ENCODE peak calls at places on chromosomes 12 and 14, in seven cellular contexts. V is ovary, F is transverse colon, K is endothelial cell of umbilical vein, N is stomach, W is HepG2, T is tibial nerve. B is an unnamed sample. For H3K36me3, the result is how much of the 10 kb centered on the place peaks cover.

GRCh38 chr14:99169776-99170356 is 102.1 kb downstream of the BCL11B start:
- DNase-seq in W (no peak), F (no peak), K (no peak), T (no peak), N (peak), V (no peak), B (no peak)

GRCh38 chr12:118126119-118126757 is 9.7 kb upstream of the PEBP1 start:
- DNase-seq in K (no peak), F (peak), W (peak), N (peak), T (no peak), V (peak), B (no peak)

GRCh38 chr12:120700863-120701262 is 9.4 kb upstream of the UNC119B start:
- DNase-seq in T (no peak), W (no peak), F (no peak), K (no peak), N (peak), V (no peak), B (no peak)

GRCh38 chr14:32417956-32418552 is 89.0 kb downstream of the AKAP6 start:
- DNase-seq in K (peak), V (no peak), T (peak), N (peak), W (no peak), F (peak), B (no peak)

GRCh38 chr14:29805415-29806123 is 122.1 kb downstream of the PRKD1 start:
- DNase-seq in K (peak), V (peak), T (peak), F (peak), W (no peak), N (peak), B (peak)

GRCh38 chr12:82904219-82904795 is 217.6 kb downstream of the TMTC2 start:
- DNase-seq in K (no peak), V (no peak), W (no peak), N (no peak), T (no peak), F (no peak), B (no peak)

GRCh38 chr14:24699052-24699451 is 65.1 kb upstream of the GZMB start:
- DNase-seq in V (no peak), K (no peak), W (no peak), N (no peak), T (no peak), F (no peak), B (no peak)

GRCh38 chr14:59274991-59275391 is 86.5 kb downstream of the DAAM1 start:
- DNase-seq in T (no peak), W (no peak), V (no peak), N (no peak), K (no peak), F (no peak), B (no peak)

GRCh38 chr12:71551529-71551928 is 111.9 kb downstream of the LGR5 start:
- DNase-seq in W (no peak), N (no peak), V (no peak), K (peak), F (no peak), T (no peak), B (no peak)

GRCh38 chr14:95220663-95221231 is 63.4 kb upstream of the DICER1 start:
- DNase-seq in K (no peak), N (no peak), F (no peak), T (no peak), V (no peak), W (no peak), B (no peak)

GRCh38 chr14:78403278-78403815 is 233.2 kb downstream of the NRXN3 start:
- DNase-seq in T (no peak), K (no peak), W (no peak), V (no peak), F (no peak), N (no peak), B (no peak)

GRCh38 chr14:89607453-89607852 is 190.4 kb upstream of the FOXN3 start:
- DNase-seq in F (no peak), K (no peak), V (no peak), T (no peak), N (no peak), W (no peak), B (no peak)

GRCh38 chr12:104809706-104810385 is 148.2 kb downstream of the SLC41A2 start:
- DNase-seq in F (no peak), K (no peak), W (no peak), N (no peak), T (no peak), V (no peak), B (no peak)

GRCh38 chr14:65879218-65880009 is 466.9 kb downstream of the FUT8 start:
- DNase-seq in K (peak), T (no peak), F (no peak), W (no peak), V (no peak), N (no peak), B (no peak)

GRCh38 chr14:74401504-74402241 is 24.3 kb downstream of the SYNDIG1L start:
- DNase-seq in W (no peak), K (no peak), F (peak), V (no peak), T (no peak), N (peak), B (peak)

GRCh38 chr14:37179896-37180502 is 7.6 kb upstream of the SLC25A21 start:
- DNase-seq in N (no peak), T (no peak), V (no peak), F (no peak), K (no peak), W (no peak), B (no peak)

GRCh38 chr14:52106853-52107252 is 38.0 kb upstream of the NID2 start:
- DNase-seq in N (no peak), W (no peak), V (no peak), F (no peak), K (no peak), T (no peak), B (no peak)

GRCh38 chr14:32078030-32078793 is 1.1 kb downstream of the ARHGAP5 start:
- DNase-seq in K (peak), N (peak), T (no peak), F (peak), W (peak), V (no peak), B (peak)

GRCh38 chr12:43292699-43293098 is 259.3 kb downstream of the ADAMTS20 start:
- DNase-seq in N (no peak), F (no peak), W (no peak), T (no peak), K (peak), V (no peak), B (no peak)

GRCh38 chr12:130744274-130744673 is 28.2 kb upstream of the RIMBP2 start:
- DNase-seq in T (no peak), K (no peak), N (no peak), F (no peak), V (no peak), W (no peak), B (no peak)

GRCh38 chr14:63670692-63671091 is 29.0 kb upstream of the WDR89 start:
- DNase-seq in F (no peak), T (no peak), N (no peak), W (no peak), V (no peak), K (no peak), B (no peak)

GRCh38 chr12:5200276-5201087 is 156.8 kb downstream of the KCNA5 start:
- DNase-seq in N (peak), T (no peak), W (peak), V (no peak), F (peak), K (peak), B (peak)

GRCh38 chr12:85920324-85920947 is 46.3 kb downstream of the NTS start:
- DNase-seq in W (peak), N (no peak), V (no peak), F (no peak), K (peak), T (no peak), B (no peak)

DNA sequence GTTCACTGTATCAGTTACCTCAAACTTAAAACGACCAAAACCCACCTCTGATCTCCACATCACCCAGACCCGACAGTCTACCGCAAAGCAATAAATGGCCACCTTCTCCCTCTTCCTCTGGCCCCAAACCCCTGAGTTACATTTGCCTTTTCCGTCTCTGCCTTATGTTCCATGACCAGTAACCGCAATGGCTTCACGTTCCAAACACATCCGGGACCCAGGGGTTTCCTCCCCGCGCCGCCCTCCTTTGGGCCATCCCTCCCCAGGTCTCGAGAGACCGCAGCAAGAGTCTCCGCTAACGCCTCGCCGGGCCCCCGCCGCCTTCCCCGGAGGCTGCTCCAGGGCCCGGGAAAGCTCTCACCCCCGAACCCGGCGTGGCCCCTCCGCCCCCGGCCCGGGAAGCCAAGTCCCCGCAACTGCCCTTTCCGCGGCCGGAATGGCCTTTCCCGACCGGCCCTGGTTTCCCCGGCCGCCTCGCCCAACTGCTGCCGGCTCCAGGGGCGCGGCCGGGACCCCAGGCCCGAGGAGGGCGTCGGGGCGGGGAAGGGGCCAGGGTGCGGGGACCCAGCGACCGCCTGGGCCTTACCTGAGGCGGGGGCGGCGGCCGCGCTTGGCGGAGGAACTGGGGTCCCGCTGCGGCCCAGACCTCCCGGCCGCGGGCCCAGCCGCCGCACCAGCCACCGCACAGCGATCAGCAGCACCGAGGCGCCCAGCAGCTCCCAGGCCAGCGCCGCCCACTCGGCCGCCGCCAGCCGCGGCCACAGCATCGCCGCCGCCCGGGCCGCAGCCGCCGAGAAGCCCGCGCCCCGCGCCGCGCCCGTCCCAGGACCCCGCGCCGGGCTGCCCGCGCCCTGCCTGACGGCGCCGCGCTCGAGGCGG is at the start of gene ANKLE2:
- DNase-seq in K (peak), W (peak), F (peak), T (no peak), N (peak), V (no peak), B (no peak)
- H3K36me3 ChIP-seq in K (under half), W (under half), F (under half), T (under half), N (under half), V (under half), B (under half)

GRCh38 chr14:103107455-103107854 is 12.9 kb downstream of the EXOC3L4 start:
- DNase-seq in K (no peak), V (no peak), F (no peak), N (no peak), T (no peak), W (no peak), B (no peak)
- TF ChIP-seq POLR2A in K (no peak), V (no peak), F (no peak), N (no peak), T (no peak), W (no peak), B (no peak)

DNA sequence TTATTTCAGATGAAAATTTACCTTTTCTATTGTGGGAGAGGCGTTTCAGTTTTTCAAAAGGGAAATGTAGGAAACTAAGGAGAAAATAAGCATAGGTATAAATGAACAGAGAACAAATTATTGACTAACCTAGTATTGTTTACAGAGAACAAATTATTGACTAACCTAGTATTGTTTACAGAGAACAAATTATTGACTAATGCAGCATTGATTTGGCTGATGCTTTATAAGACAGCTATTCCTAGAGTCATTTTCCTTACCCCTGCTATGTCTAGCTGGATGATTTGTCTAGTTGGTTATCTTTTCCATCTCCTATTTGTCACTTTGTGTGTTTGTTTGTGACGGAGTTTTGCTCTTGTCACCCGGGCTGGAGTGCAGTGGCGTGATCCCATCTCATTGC is 22.6 kb downstream of the TMPO start:
- DNase-seq in F (no peak), T (no peak), W (no peak), K (no peak), N (no peak), V (no peak), B (no peak)
- H3K36me3 ChIP-seq in F (under half), T (under half), W (half or more), K (under half), N (half or more), V (under half), B (under half)

GRCh38 chr14:53948181-53948884 is 8.3 kb downstream of the BMP4 start:
- DNase-seq in V (no peak), T (no peak), W (no peak), K (peak), F (no peak), N (no peak), B (no peak)
- TF ChIP-seq POLR2A in V (no peak), T (no peak), W (peak), K (peak), F (no peak), N (no peak), B (no peak)

GRCh38 chr14:102050026-102050405 is 36.8 kb downstream of the HSP90AA1 start:
- DNase-seq in W (no peak), V (no peak), F (no peak), K (no peak), N (no peak), T (no peak), B (no peak)

GRCh38 chr14:102046337-102047278 is 40.2 kb downstream of the HSP90AA1 start:
- DNase-seq in N (peak), F (peak), W (peak), V (peak), T (peak), K (peak), B (peak)

GRCh38 chr14:102047808-102048540 is 38.9 kb downstream of the HSP90AA1 start:
- DNase-seq in T (no peak), V (no peak), K (no peak), N (no peak), F (no peak), W (no peak), B (no peak)

GRCh38 chr14:102050625-102051024 is 36.2 kb downstream of the HSP90AA1 start:
- DNase-seq in V (peak), F (no peak), K (no peak), N (no peak), W (no peak), T (no peak), B (peak)

DNA sequence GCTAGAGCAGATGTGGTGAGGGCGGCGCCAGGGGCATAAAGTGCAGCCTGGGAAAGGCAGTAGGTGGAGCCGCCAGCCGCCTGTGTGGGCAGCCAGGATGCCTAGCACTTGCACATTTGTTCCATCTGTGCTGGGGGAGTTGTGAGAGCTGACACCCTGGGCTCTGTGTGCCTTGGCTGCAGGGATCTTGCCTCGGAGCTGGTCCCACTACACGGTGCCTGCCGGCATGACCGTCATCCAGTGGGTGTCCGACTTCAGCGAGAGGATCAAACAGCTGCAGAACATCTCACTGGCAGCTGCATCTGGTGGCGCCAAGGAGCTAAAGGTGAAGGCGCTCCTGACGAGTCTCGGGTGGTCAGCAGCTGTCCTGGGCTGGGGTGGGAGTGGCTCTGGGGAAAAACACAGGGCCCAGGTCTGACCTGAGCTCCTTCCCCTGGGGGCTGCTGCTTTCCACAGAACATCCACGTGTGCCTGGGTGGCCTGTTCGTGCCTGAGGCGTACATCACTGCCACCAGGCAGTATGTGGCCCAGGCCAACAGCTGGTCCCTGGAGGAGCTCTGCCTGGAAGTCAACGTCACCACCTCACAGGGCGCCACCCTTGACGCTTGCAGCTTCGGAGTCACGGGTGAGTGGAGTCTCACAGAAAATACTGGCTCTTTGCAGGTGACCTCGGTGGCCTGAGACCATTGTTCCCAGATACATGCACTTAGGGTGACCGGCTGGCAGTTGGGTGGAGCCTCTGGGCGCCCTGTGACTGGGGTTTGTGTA is 37.4 kb downstream of the HSP90AA1 start:
- DNase-seq in W (no peak), T (no peak), V (peak), K (no peak), F (no peak), N (no peak), B (no peak)
- H3K36me3 ChIP-seq in W (under half), T (under half), V (under half), K (half or more), F (under half), N (half or more), B (under half)

GRCh38 chr14:60721331-60722162 is 2.6 kb downstream of the SIX4 start:
- DNase-seq in N (peak), T (no peak), K (peak), W (peak), V (peak), F (peak), B (peak)

GRCh38 chr14:60722163-60722835 is 1.9 kb downstream of the SIX4 start:
- DNase-seq in T (no peak), N (peak), K (peak), W (peak), V (peak), F (peak), B (peak)

GRCh38 chr14:60722836-60723217 is 1.3 kb downstream of the SIX4 start:
- DNase-seq in V (no peak), F (peak), W (no peak), T (no peak), K (peak), N (no peak), B (peak)

GRCh38 chr14:60723218-60724079 is 702 bp downstream of the SIX4 start:
- DNase-seq in N (peak), V (peak), W (no peak), F (peak), T (no peak), K (peak), B (peak)

DNA sequence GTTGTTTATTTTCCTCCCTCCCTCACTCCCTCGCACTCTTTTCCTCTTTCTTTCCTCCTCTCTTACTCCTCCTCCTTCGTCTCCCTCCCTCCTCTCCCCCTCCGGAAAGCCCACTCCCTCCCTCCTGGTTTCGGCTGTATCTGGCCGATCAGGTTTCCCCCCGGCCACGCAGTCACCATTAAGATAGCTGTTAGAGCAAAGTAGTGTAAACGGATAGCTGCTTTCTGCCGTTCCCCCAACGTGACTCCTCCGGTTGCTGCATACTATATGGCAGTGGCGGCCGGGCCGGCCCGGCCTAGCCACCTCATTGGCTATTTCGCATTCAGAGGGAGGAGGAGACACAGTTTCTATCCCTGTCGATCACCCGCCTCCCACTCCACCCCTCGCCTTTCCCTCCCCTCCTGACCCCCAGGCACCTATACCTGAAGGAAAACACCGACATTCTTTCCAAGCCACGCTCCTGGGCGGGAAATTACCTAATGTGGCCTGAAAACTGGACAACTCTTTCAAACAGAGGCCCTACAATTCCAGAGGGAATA is at the start of gene SIX4:
- DNase-seq in V (peak), T (peak), W (peak), K (peak), N (peak), F (peak), B (peak)
- TF ChIP-seq POLR2A in V (peak), T (peak), W (peak), K (peak), N (no peak), F (no peak), B (peak)

DNA sequence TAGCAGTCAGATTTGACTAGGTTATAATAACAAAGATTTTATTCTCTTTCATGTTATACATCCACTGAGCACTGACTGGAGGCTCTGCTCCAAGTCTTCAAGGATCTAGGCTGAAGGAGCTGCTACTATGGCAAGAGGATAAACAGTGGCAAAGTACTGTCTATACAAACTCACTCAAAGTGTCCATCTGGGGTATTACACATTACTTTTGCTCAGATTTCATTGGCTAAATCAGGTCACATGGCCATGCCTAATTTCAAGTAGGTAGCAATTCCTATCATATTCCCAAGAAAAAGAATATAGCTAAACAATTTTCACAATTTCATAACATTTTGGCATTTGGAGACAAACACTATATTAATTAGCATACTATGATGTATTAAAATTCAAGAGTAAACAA is 40.9 kb downstream of the CDK17 start:
- DNase-seq in W (no peak), K (no peak), V (no peak), N (no peak), F (no peak), T (no peak), B (no peak)
- H3K36me3 ChIP-seq in W (under half), K (under half), V (under half), N (under half), F (under half), T (under half), B (under half)

DNA sequence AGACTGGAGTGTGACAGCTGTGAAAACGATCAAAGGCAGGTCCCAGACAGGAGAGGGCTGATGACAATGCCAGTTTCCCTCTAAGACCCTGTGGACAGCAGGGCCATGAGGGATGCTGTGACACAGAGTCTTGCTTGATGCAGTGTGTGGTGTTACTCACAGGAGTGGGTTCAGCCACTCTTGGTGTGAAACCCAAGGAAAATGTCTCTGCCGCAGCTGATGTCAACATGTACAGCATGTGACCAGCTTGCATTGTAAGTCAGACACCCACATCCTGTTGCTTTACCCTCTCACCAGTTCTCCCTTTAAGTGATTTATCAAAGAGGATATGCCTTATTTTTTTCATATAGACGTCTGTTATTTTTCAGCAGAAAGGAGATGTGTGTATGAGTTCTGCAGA is 268.6 kb downstream of the BTG1 start:
- DNase-seq in V (no peak), T (no peak), N (peak), W (no peak), K (peak), F (peak), B (peak)
- TF ChIP-seq POLR2A in V (no peak), T (no peak), N (no peak), W (no peak), K (no peak), F (peak), B (no peak)

GRCh38 chr12:47783024-47783755 is 10.2 kb downstream of the SLC48A1 start:
- DNase-seq in F (no peak), T (no peak), N (no peak), V (no peak), W (no peak), K (no peak), B (no peak)
- H3K36me3 ChIP-seq in F (under half), T (under half), N (half or more), V (under half), W (under half), K (half or more), B (half or more)

B was measured in gastrocnemius medialis.